ENCODE peak calls at places on chromosomes 1 and 21, in five cellular contexts. J is heart right ventricle, M is upper lobe of right lung, G is Panc1, D is brain microvascular endothelial cell. F is an unnamed sample.

GRCh38 chr1:218347713-218348627 is 2.8 kb downstream of the TGFB2 start:
- DNase-seq in J (no peak), M (no peak), G (no peak), D (peak; percentile 91), F (peak; percentile 75)

GRCh38 chr1:39391741-39392679 is 99.4 kb upstream of the BMP8A start:
- DNase-seq in J (no peak), M (no peak), G (peak; percentile 82), D (peak; percentile 87), F (no peak)

GRCh38 chr1:30515746-30516504 is 207.5 kb downstream of the MATN1 start:
- DNase-seq in J (no peak), M (no peak), G (no peak), D (no peak), F (no peak)

GRCh38 chr21:28444567-28444966 is 548.1 kb downstream of the LTN1 start:
- DNase-seq in J (no peak), M (no peak), G (no peak), D (no peak), F (no peak)

GRCh38 chr21:26461500-26461899 is 111.6 kb downstream of the CYYR1 start:
- DNase-seq in J (no peak), M (no peak), G (no peak), D (no peak), F (no peak)

GRCh38 chr1:52139817-52140540 is 1.9 kb upstream of the ZFYVE9 start:
- DNase-seq in J (no peak), M (no peak), G (peak; percentile 75), D (peak; percentile 85), F (no peak)

GRCh38 chr1:208165659-208166058 is 78.5 kb downstream of the PLXNA2 start:
- DNase-seq in J (no peak), M (no peak), G (no peak), D (no peak), F (no peak)

GRCh38 chr1:240522122-240522822 is 89.7 kb downstream of the GREM2 start:
- DNase-seq in J (no peak), M (no peak), G (no peak), D (no peak), F (no peak)

GRCh38 chr21:40186036-40186435 is 318.8 kb downstream of the PCP4 start:
- DNase-seq in J (no peak), M (no peak), G (no peak), D (no peak), F (no peak)

GRCh38 chr1:61538228-61538627 is 186.7 kb downstream of the TM2D1 start:
- DNase-seq in J (no peak), M (no peak), G (no peak), D (no peak), F (no peak)

DNA sequence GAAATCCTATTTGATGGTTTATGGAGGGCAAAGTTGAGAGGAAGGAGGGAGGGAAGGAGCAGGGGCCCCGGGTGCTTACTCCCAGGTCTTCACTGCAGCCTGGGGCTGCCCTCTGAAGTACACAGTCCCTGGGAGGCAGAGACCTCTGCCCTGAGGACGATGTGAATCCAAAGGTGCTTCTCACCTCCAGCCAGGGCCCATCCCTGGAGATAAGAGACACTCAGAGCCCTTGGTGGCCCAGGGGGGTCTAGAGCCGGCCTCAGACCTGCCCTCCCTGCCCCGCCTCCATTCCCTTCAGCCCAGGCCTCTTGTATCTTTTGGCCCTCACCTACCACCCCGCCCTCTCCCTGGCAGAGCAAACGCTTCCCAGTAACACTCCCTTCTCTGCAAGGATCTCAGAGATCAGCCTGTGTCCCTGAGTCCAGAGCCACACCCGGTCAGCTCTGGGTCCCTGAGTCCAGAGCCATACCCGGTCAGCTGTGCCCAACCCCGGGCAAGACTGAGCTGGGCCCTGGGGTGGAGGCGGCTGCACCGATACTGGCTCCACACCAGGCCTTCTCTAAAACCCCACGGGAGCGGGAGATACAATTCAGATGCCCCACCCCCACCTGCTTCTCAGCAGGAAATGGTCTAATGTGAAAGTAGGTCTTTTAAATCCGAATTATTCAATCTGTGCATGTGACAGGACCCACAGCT is 3.6 kb upstream of the GNB1 start:
- DNase-seq in J (peak; percentile 62), M (peak; percentile 64), G (no peak), D (no peak), F (no peak)
- H3K4me3 ChIP-seq in J (no peak overlapping the region), M (no peak overlapping the region), G (no peak overlapping the region), D (no peak overlapping the region), F (no peak overlapping the region)

GRCh38 chr1:18376661-18377060 is 104.1 kb upstream of the KLHDC7A start:
- DNase-seq in J (no peak), M (peak; percentile 51), G (no peak), D (no peak), F (no peak)

GRCh38 chr1:18373882-18374493 is 106.7 kb upstream of the KLHDC7A start:
- DNase-seq in J (no peak), M (peak; percentile 56), G (no peak), D (no peak), F (peak; percentile 45)

DNA sequence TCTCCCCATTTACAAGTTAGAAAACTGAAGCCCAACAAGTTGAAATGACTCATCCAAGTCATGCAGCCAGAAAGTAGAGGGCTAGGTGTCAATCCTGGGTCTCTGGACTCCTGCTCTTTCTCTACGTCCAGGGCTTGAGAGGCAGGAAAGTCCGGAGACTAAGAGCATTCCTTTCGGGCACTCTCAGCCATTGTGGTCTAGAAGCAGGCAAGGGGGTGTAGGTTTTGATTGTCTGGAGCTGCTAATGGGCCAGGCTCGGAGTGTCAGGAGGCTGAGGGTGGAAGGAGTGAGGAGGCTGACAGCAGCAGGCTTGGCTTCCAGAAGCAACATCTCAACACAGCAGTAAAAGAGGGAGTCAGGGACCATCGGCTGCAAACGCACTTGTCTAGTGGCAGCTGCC is 107.6 kb upstream of the KLHDC7A start:
- DNase-seq in J (no peak), M (no peak), G (no peak), D (no peak), F (no peak)
- H3K27me3 ChIP-seq in J (peaks cover 48% of the 10 kb centered on the region), M (no peaks in the 10 kb centered on the region), G (peaks cover 2% of the 10 kb centered on the region), D (no peaks in the 10 kb centered on the region), F (no peaks in the 10 kb centered on the region)

DNA sequence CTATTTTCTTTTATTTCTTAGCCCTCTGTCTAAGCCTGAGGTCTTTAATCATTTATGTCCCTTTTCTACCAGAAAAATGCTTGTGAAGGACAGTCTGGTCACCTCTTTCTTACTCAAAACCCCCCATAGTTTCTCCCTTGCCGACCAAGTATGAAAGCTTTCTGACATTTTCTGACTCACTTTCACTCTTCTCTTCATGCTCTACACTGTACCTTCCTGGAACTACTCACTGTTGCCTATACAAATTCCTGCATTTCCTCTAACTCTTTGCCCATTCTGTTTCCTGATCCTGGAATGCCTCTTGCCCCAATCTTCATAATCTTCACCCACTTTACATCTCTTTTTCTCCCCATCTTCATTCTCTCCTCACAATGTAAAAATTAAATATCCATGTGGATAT is 380.0 kb downstream of the HHIPL2 start:
- DNase-seq in J (no peak), M (no peak), G (no peak), D (no peak), F (no peak)
- H3K27ac ChIP-seq in J (no peak overlapping the region), M (no peak overlapping the region), G (no peak overlapping the region), D (no peak overlapping the region), F (no peak overlapping the region)

GRCh38 chr1:163922743-163923186 is 601.0 kb downstream of the NUF2 start:
- DNase-seq in J (no peak), M (no peak), G (no peak), D (no peak), F (no peak)
- H3K4me3 ChIP-seq in J (no peak overlapping the region), M (no peak overlapping the region), G (no peak overlapping the region), D (no peak overlapping the region), F (no peak overlapping the region)

DNA sequence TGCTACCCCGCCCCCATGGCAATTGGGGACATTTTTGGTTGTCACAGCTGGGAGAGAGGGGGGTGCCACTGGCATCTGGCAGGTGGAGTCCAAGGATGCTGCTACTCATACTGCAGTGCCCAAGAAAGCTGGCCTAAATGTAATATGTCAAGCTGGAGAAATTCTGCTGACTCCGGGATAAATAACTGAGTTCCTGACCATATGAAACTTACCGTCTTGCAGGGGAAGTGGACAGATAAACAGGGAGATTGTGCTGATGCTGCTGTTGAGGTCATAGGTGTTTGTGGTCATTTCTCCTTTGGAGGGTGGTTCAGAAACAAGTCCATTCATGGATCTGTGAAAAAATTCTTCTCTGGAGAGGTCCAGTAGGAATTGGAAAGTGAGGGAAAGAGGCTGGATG is 54.4 kb downstream of the KAZN start:
- DNase-seq in J (no peak), M (no peak), G (no peak), D (no peak), F (no peak)
- H3K27me3 ChIP-seq in J (peaks cover 13% of the 10 kb centered on the region), M (no peaks in the 10 kb centered on the region), G (no peaks in the 10 kb centered on the region), D (no peaks in the 10 kb centered on the region), F (peaks cover 8% of the 10 kb centered on the region)

GRCh38 chr1:68197459-68197858 is 34.9 kb downstream of the WLS start:
- DNase-seq in J (no peak), M (no peak), G (no peak), D (no peak), F (no peak)

GRCh38 chr1:68199603-68200002 is 32.7 kb downstream of the WLS start:
- DNase-seq in J (no peak), M (no peak), G (no peak), D (no peak), F (no peak)

GRCh38 chr1:68196676-68197075 is 35.6 kb downstream of the WLS start:
- DNase-seq in J (no peak), M (no peak), G (no peak), D (no peak), F (no peak)

GRCh38 chr1:68198752-68199151 is 33.6 kb downstream of the WLS start:
- DNase-seq in J (no peak), M (no peak), G (no peak), D (no peak), F (no peak)

DNA sequence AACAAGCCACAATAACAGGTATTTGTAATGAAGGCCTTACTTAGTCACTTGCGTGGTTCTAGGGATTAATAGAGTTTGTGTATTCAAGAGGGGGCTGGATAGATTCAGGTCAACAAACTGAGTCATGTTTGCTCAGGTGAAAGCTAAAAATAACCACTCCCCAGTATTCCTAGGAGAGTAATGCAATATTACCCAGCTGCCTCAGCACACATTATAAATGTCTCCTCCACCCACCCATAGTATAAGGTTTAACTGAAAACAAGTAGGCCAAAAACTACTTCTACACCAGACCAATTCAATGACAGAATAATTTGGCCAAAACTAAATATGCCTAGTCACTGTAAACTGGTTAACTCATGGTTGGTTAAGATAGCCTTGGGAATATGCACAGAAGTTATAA is 34.4 kb downstream of the WLS start:
- DNase-seq in J (no peak), M (no peak), G (peak; percentile 78), D (no peak), F (no peak)
- H3K27ac ChIP-seq in J (peak overlapping the region; percentile 52), M (no peak overlapping the region), G (no peak overlapping the region), D (peak overlapping the region; percentile 50), F (no peak overlapping the region)

GRCh38 chr1:29438991-29439390 is 202.7 kb downstream of the PTPRU start:
- DNase-seq in J (no peak), M (no peak), G (no peak), D (no peak), F (no peak)

GRCh38 chr1:29439615-29440014 is 203.3 kb downstream of the PTPRU start:
- DNase-seq in J (no peak), M (no peak), G (no peak), D (no peak), F (no peak)

GRCh38 chr1:29433830-29434229 is 197.5 kb downstream of the PTPRU start:
- DNase-seq in J (no peak), M (no peak), G (no peak), D (no peak), F (no peak)

GRCh38 chr1:29436386-29436785 is 200.1 kb downstream of the PTPRU start:
- DNase-seq in J (no peak), M (no peak), G (no peak), D (no peak), F (no peak)

DNA sequence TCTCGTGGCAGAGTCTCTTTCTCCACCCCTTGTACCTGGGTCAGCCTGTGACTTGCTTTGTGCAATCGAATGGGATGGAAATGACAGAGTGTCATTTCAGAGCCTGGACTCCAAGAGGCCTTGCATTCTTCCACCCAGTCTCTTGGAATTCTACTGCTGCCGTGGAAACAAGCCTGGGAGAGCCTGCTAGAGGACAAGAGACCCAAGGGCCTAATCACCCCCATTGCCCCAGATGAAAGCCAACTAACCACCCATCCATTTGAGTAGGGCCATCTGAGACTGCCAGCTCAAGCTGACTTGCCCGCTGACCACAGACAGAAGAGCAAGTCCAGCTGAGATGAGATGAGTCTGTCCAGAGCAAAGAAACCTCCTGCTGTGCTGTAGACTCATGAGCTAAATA is 201.6 kb downstream of the PTPRU start:
- DNase-seq in J (no peak), M (no peak), G (no peak), D (no peak), F (no peak)
- H3K4me3 ChIP-seq in J (no peak overlapping the region), M (no peak overlapping the region), G (no peak overlapping the region), D (no peak overlapping the region), F (no peak overlapping the region)